ENCODE peak calls at places on chromosome 7, in six cellular contexts. Z, R, U, O, E and B are unnamed samples.

GRCh38 chr7:98249106-98249505 is 2.9 kb downstream of the TECPR1 start:
- DNase-seq in E (no peak), U (no peak), Z (no peak), O (peak), R (no peak), B (peak)

GRCh38 chr7:30924624-30925023 is 13.0 kb downstream of the AQP1 start:
- DNase-seq in R (no peak), E (no peak), U (no peak), O (peak), Z (no peak), B (no peak)

GRCh38 chr7:149771199-149771636 is 2.2 kb downstream of the ZNF467 start:
- DNase-seq in R (no peak), E (peak), O (peak), Z (no peak), U (no peak), B (no peak)

GRCh38 chr7:45937301-45937700 is 16.2 kb upstream of the IGFBP3 start:
- DNase-seq in Z (peak), R (no peak), U (no peak), O (no peak), E (no peak), B (no peak)

GRCh38 chr7:114663502-114663901 is 248.9 kb downstream of the FOXP2 start:
- DNase-seq in U (peak), E (no peak), O (no peak), R (peak), Z (no peak), B (no peak)

GRCh38 chr7:25840209-25840792 is 311.7 kb upstream of the NFE2L3 start:
- DNase-seq in U (no peak), Z (no peak), E (no peak), O (no peak), R (no peak), B (no peak)

GRCh38 chr7:7911756-7912155 is 56.8 kb upstream of the GLCCI1 start:
- DNase-seq in U (no peak), E (no peak), Z (no peak), R (no peak), O (no peak), B (no peak)

GRCh38 chr7:74097937-74098614 is 14.5 kb downstream of the LIMK1 start:
- DNase-seq in O (no peak), U (no peak), R (peak), Z (peak), E (no peak), B (no peak)

GRCh38 chr7:154242709-154243108 is 190.5 kb downstream of the DPP6 start:
- DNase-seq in E (no peak), Z (no peak), R (no peak), O (no peak), U (no peak), B (no peak)

GRCh38 chr7:135169141-135169935 is 1.2 kb downstream of the CYREN start:
- DNase-seq in R (peak), U (peak), E (no peak), O (peak), Z (no peak), B (peak)
- TF ChIP-seq CTCF in R (peak), U (peak), E (peak), O (peak), Z (peak), B (peak)

DNA sequence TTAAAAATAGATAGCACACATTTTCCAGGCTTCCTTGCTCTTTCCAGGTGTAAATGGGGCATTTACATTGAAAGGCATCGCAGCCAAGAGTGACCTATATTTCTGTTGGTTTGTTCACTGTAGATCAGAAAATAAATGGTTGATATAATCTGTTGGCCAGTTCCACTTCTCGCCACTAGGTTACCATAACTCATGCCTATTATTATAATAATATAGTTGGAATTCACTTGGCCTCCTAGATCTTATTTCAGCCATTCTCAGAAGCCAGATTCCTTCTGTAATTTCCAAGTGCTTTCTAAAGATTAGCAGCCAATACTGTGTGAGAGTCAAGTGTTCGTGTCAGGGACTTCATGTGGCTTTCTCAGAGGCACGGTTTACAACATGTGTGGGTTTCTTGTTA is 179.5 kb downstream of the DNAH11 start:
- DNase-seq in O (no peak), U (no peak), R (no peak), Z (no peak), E (no peak), B (no peak)
- TF ChIP-seq CTCF in O (peak), U (peak), R (no peak), Z (no peak), E (no peak), B (no peak)

GRCh38 chr7:129433823-129434171 is 435 bp upstream of the STRIP2 start:
- DNase-seq in U (no peak), R (no peak), E (no peak), Z (no peak), O (peak), B (no peak)
- TF ChIP-seq CTCF in U (no peak), R (peak), E (no peak), Z (peak), O (no peak), B (no peak)

GRCh38 chr7:75943864-75944263 is 28.9 kb downstream of the POR start:
- DNase-seq in U (no peak), Z (no peak), O (no peak), E (no peak), R (peak), B (no peak)

GRCh38 chr7:75946207-75946855 is 31.4 kb downstream of the POR start:
- DNase-seq in U (no peak), R (no peak), E (no peak), O (no peak), Z (no peak), B (no peak)

GRCh38 chr7:75948179-75948578 is 33.2 kb downstream of the POR start:
- DNase-seq in E (no peak), R (no peak), O (no peak), Z (no peak), U (no peak), B (no peak)

GRCh38 chr7:75944507-75944906 is 29.6 kb downstream of the POR start:
- DNase-seq in E (no peak), U (no peak), O (no peak), R (no peak), Z (no peak), B (no peak)

DNA sequence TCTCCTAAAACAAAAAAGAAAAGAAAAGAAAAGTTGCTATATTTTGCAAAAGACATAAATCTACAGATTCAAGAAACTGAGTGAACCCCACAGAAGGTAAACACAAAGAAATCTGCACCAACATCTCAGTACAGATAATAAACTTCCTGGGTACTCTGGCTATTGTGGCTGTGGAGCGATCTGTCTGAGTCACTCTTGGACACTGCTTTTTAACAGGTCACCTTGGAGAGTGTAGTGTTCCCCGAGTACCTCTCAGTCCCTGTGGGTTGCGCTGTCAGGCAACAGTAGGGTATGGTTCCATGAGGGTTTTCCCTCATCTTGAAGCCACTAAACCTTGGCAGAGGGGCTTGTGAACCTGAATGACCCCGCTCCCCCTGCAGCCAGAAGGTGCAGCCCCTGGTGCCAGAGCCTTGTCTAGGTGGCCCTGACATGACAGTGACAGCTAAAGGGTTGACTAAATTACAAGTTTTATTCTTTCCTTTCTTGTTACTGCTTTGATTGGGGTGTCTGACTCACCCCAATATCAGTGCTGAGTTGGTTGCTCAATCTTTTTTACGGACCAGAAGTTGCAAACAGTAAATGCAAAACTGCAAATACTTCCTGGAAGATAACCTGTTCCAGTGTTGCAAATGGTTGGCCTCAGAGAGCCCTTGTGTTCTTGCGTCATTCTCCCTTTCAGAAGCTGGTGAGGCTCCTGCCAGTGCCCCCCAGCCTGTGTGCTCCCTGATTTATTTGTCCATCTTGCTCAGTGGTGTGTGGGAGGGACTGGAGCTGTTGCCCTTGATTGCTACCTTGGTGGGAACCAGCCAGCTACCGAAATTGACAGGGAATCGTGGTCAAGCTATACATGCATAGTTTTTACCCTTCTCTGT is 30.6 kb downstream of the POR start:
- DNase-seq in U (no peak), O (no peak), E (no peak), Z (no peak), R (peak), B (no peak)
- TF ChIP-seq CTCF in U (no peak), O (no peak), E (no peak), Z (no peak), R (no peak), B (no peak)

DNA sequence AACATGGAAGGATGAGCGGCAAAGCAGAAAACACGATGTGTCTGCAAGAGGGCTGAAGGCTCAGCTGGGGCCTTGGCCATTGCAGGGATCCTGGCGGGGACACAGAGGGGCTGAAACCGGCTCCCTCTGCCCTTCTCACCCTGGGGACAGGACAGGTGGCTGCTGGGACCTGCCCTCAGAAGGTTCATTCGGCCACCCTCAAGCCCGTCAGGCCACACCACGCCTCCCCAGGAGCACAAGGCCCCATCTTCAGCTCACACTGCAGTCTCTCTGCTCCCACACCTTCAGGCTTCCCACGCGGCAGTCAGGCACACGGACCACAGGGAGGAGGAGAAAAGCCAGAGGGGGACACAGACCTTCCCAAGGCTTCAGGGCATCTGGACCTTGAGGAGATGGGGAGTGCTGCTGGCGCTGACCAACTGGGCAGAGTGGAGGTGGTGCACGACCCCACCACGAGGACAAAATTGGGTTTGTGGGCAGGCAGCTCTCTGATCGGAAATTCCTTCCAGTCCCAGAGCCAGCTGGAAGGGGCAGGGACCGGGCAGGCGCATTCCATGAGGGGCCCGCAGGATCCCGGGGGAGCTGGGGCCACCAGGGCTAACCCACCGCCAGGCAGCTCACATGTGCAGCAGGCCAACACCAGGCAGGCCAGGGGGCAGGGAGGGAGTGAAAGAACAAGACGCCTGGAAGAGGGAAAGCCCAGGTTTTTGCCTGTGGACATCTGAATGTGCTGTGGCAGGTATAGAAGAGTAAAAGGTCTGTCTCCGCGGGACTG is 104.0 kb downstream of the MAD1L1 start:
- DNase-seq in E (no peak), O (no peak), Z (no peak), R (no peak), U (no peak), B (no peak)
- TF ChIP-seq CTCF in E (no peak), O (no peak), Z (no peak), R (no peak), U (no peak), B (no peak)

GRCh38 chr7:104450861-104451260 is 122.5 kb downstream of the LHFPL3 start:
- DNase-seq in R (no peak), E (no peak), O (no peak), U (no peak), Z (no peak), B (no peak)

GRCh38 chr7:104458875-104459274 is 130.5 kb downstream of the LHFPL3 start:
- DNase-seq in E (no peak), O (no peak), U (no peak), Z (no peak), R (no peak), B (no peak)

GRCh38 chr7:104453190-104453589 is 124.8 kb downstream of the LHFPL3 start:
- DNase-seq in U (no peak), Z (no peak), E (no peak), O (no peak), R (no peak), B (no peak)
- TF ChIP-seq CTCF in U (no peak), Z (no peak), E (no peak), O (no peak), R (no peak), B (no peak)

GRCh38 chr7:92402920-92403759 is 44.1 kb upstream of the GATAD1 start:
- DNase-seq in R (no peak), O (no peak), E (no peak), Z (peak), U (no peak), B (no peak)

GRCh38 chr7:92409357-92409756 is 37.9 kb upstream of the GATAD1 start:
- DNase-seq in R (no peak), Z (no peak), E (no peak), U (no peak), O (no peak), B (no peak)

GRCh38 chr7:92400013-92400412 is 47.3 kb upstream of the GATAD1 start:
- DNase-seq in Z (no peak), R (no peak), E (no peak), U (no peak), O (no peak), B (no peak)

GRCh38 chr7:92403760-92404074 is 43.6 kb upstream of the GATAD1 start:
- DNase-seq in Z (no peak), O (no peak), U (no peak), E (no peak), R (no peak), B (no peak)

GRCh38 chr7:92404170-92404614 is 43.1 kb upstream of the GATAD1 start:
- DNase-seq in E (no peak), Z (no peak), U (no peak), R (no peak), O (no peak), B (no peak)
- TF ChIP-seq CTCF in E (no peak), Z (no peak), U (no peak), R (no peak), O (no peak), B (no peak)

GRCh38 chr7:131488361-131488760 is 68.1 kb downstream of the PODXL start:
- DNase-seq in O (no peak), U (no peak), Z (no peak), R (no peak), E (no peak), B (no peak)
- TF ChIP-seq CTCF in O (peak), U (no peak), Z (peak), R (peak), E (peak), B (no peak)

GRCh38 chr7:26859720-26860119 is 4.7 kb downstream of the SKAP2 start:
- DNase-seq in R (no peak), Z (no peak), U (no peak), E (no peak), O (no peak), B (no peak)

GRCh38 chr7:26858229-26858568 is 6.2 kb downstream of the SKAP2 start:
- DNase-seq in U (no peak), Z (no peak), O (no peak), R (no peak), E (no peak), B (no peak)

GRCh38 chr7:26858735-26859134 is 5.7 kb downstream of the SKAP2 start:
- DNase-seq in E (no peak), U (no peak), R (peak), O (no peak), Z (no peak), B (no peak)

GRCh38 chr7:26861050-26861449 is 3.3 kb downstream of the SKAP2 start:
- DNase-seq in E (no peak), O (no peak), R (peak), Z (no peak), U (no peak), B (no peak)

GRCh38 chr7:26860361-26860760 is 4.0 kb downstream of the SKAP2 start:
- DNase-seq in E (no peak), O (no peak), R (peak), Z (no peak), U (no peak), B (no peak)
- TF ChIP-seq CTCF in E (no peak), O (no peak), R (peak), Z (no peak), U (no peak), B (no peak)

GRCh38 chr7:121890833-121891232 is 17.9 kb downstream of the PTPRZ1 start:
- DNase-seq in U (no peak), E (no peak), R (no peak), O (no peak), Z (no peak), B (no peak)
- TF ChIP-seq CTCF in U (no peak), E (no peak), R (no peak), O (no peak), Z (no peak), B (no peak)